ENCODE peak calls at places on chromosomes 4 and X, in seven cellular contexts. One of them, this sample, is unnamed.

GRCh38 chr4:113008726-113009125 is 40.7 kb upstream of the ANK2 start:
- DNase-seq in T-cell: no peak
- DNase-seq in memory B cell: no peak
- DNase-seq in T-helper 1 cell: no peak
- DNase-seq in HFF-Myc: no peak
- DNase-seq in H7: no peak
- DNase-seq in keratinocyte: no peak
- DNase-seq in this sample: no peak

GRCh38 chrX:152588206-152588605 is 49.5 kb upstream of the GABRQ start:
- DNase-seq in T-cell: no peak
- DNase-seq in memory B cell: no peak
- DNase-seq in T-helper 1 cell: no peak
- DNase-seq in HFF-Myc: no peak
- DNase-seq in H7: no peak
- DNase-seq in keratinocyte: no peak
- DNase-seq in this sample: no peak

GRCh38 chrX:44016906-44017305 is 43.7 kb upstream of the NDP start:
- DNase-seq in T-cell: no peak
- DNase-seq in memory B cell: no peak
- DNase-seq in T-helper 1 cell: no peak
- DNase-seq in HFF-Myc: no peak
- DNase-seq in H7: no peak
- DNase-seq in keratinocyte: no peak
- DNase-seq in this sample: no peak

GRCh38 chr4:1245481-1246051 is 3.4 kb downstream of the CTBP1 start:
- DNase-seq in T-cell: no peak
- DNase-seq in memory B cell: no peak
- DNase-seq in T-helper 1 cell: no peak
- DNase-seq in HFF-Myc: no peak
- DNase-seq in H7: peak
- DNase-seq in keratinocyte: no peak
- DNase-seq in this sample: peak

GRCh38 chr4:2258091-2259035 is 3.5 kb downstream of the MXD4 start:
- DNase-seq in T-cell: no peak
- DNase-seq in memory B cell: no peak
- DNase-seq in T-helper 1 cell: no peak
- DNase-seq in HFF-Myc: no peak
- DNase-seq in H7: peak
- DNase-seq in keratinocyte: no peak
- DNase-seq in this sample: no peak

GRCh38 chr4:142845293-142846070 is 619 bp downstream of the INPP4B start:
- DNase-seq in T-cell: no peak
- DNase-seq in memory B cell: no peak
- DNase-seq in T-helper 1 cell: no peak
- DNase-seq in HFF-Myc: no peak
- DNase-seq in H7: peak
- DNase-seq in keratinocyte: no peak
- DNase-seq in this sample: peak

GRCh38 chrX:9885150-9885549 is 82.0 kb upstream of the CLDN34 start:
- DNase-seq in T-cell: peak
- DNase-seq in memory B cell: peak
- DNase-seq in T-helper 1 cell: peak
- DNase-seq in HFF-Myc: no peak
- DNase-seq in H7: peak
- DNase-seq in keratinocyte: no peak
- DNase-seq in this sample: peak

GRCh38 chr4:113311047-113311446 is 261.6 kb downstream of the ANK2 start:
- DNase-seq in T-cell: no peak
- DNase-seq in memory B cell: no peak
- DNase-seq in T-helper 1 cell: no peak
- DNase-seq in HFF-Myc: no peak
- DNase-seq in H7: no peak
- DNase-seq in keratinocyte: peak
- DNase-seq in this sample: no peak

GRCh38 chrX:148878371-148878770 is 378.0 kb downstream of the AFF2 start:
- DNase-seq in T-cell: no peak
- DNase-seq in memory B cell: no peak
- DNase-seq in T-helper 1 cell: no peak
- DNase-seq in HFF-Myc: no peak
- DNase-seq in H7: no peak
- DNase-seq in keratinocyte: peak
- DNase-seq in this sample: no peak

GRCh38 chr4:173490817-173491518 is 39.1 kb downstream of the HAND2 start:
- DNase-seq in T-cell: no peak
- DNase-seq in memory B cell: no peak
- DNase-seq in T-helper 1 cell: no peak
- DNase-seq in HFF-Myc: peak
- DNase-seq in H7: no peak
- DNase-seq in keratinocyte: no peak
- DNase-seq in this sample: no peak

This sample was measured in CD4-positive, alpha-beta T cell.